ENCODE peak calls at places on chromosomes 4 and X, in six cellular contexts. K is left kidney, M is NCI-H1092, J is EL, X is kidney epithelial cell, P is NCI-H774. N is an unnamed sample.

GRCh38 chr4:8394125-8394524 is 46.4 kb downstream of the ACOX3 start:
- DNase-seq in K (peak), M (peak), J (no peak), X (no peak), P (no peak), N (peak)

GRCh38 chr4:26786916-26787315 is 73.7 kb upstream of the STIM2 start:
- DNase-seq in K (no peak), M (no peak), J (no peak), X (no peak), P (no peak), N (no peak)

GRCh38 chr4:88818650-88819470 is 121.2 kb upstream of the NAP1L5 start:
- DNase-seq in K (peak), M (peak), J (peak), X (peak), P (peak), N (no peak)

GRCh38 chr4:42586775-42587174 is 70.1 kb downstream of the ATP8A1 start:
- DNase-seq in K (no peak), M (no peak), J (no peak), X (no peak), P (no peak), N (no peak)

GRCh38 chr4:27100713-27101112 is 240.1 kb downstream of the STIM2 start:
- DNase-seq in K (no peak), M (no peak), J (no peak), X (peak), P (no peak), N (no peak)

GRCh38 chrX:136162827-136163427 is 15.6 kb downstream of the FHL1 start:
- DNase-seq in K (peak), M (no peak), J (peak), X (no peak), P (no peak), N (no peak)

GRCh38 chrX:119502727-119503483 is 34.7 kb downstream of the SLC25A5 start:
- DNase-seq in K (no peak), M (peak), J (peak), X (no peak), P (peak), N (no peak)

GRCh38 chrX:71111141-71111843 is at the start of gene IL2RG:
- DNase-seq in K (no peak), M (no peak), J (no peak), X (no peak), P (no peak), N (no peak)

GRCh38 chr4:102574317-102574716 is 73.2 kb downstream of the NFKB1 start:
- DNase-seq in K (no peak), M (no peak), J (no peak), X (no peak), P (no peak), N (no peak)

GRCh38 chrX:11193035-11193469 is 81.9 kb downstream of the HCCS start:
- DNase-seq in K (peak), M (no peak), J (peak), X (no peak), P (no peak), N (no peak)

GRCh38 chr4:156006192-156006591 is 52.5 kb upstream of the CTSO start:
- DNase-seq in K (no peak), M (no peak), J (no peak), X (no peak), P (no peak), N (no peak)

GRCh38 chr4:80071643-80072606 is 1.1 kb downstream of the ANTXR2 start:
- DNase-seq in K (peak), M (peak), J (peak), X (no peak), P (peak), N (no peak)

GRCh38 chr4:38488891-38489861 is 174.8 kb upstream of the KLF3 start:
- DNase-seq in K (peak), M (no peak), J (no peak), X (no peak), P (no peak), N (no peak)

GRCh38 chr4:168486961-168487820 is 6.9 kb upstream of the DDX60L start:
- DNase-seq in K (no peak), M (no peak), J (peak), X (no peak), P (no peak), N (peak)

GRCh38 chr4:154344686-154345085 is 146.9 kb downstream of the DCHS2 start:
- DNase-seq in K (no peak), M (no peak), J (no peak), X (no peak), P (no peak), N (no peak)

GRCh38 chrX:53089224-53089842 is 4.6 kb upstream of the KANTR start:
- DNase-seq in K (peak), M (peak), J (peak), X (no peak), P (peak), N (no peak)

N was measured in epithelial cell of proximal tubule.